ENCODE peak calls at places on chromosomes 6 and 20, in ten cellular contexts. S, Q, F, X, L, N, H, P, B and T are unnamed samples. For H3K27me3 and H3K4me1, the result is how much of the 10 kb centered on the place peaks cover.

GRCh38 chr20:2335096-2335495 is 39.3 kb downstream of the TGM3 start:
- DNase-seq in S (no peak), Q (no peak), F (no peak), X (no peak), L (no peak), N (peak), H (peak), P (no peak), B (no peak), T (no peak)

GRCh38 chr6:44706011-44706410 is 318.5 kb downstream of the CDC5L start:
- DNase-seq in S (no peak), Q (no peak), F (no peak), X (no peak), L (no peak), N (no peak), H (no peak), P (no peak), B (no peak), T (no peak)

GRCh38 chr20:12306107-12306506 is 388.4 kb downstream of the BTBD3 start:
- DNase-seq in S (no peak), Q (no peak), F (no peak), X (no peak), L (no peak), N (no peak), H (no peak), P (no peak), B (peak), T (no peak)

GRCh38 chr6:130839379-130839778 is 12.2 kb downstream of the SMLR1 start:
- DNase-seq in S (no peak), Q (no peak), F (no peak), X (no peak), L (no peak), N (no peak), H (no peak), P (no peak), B (no peak), T (no peak)

GRCh38 chr20:40741507-40742106 is 52.6 kb upstream of the MAFB start:
- DNase-seq in S (no peak), Q (peak), F (peak), X (peak), L (no peak), N (peak), H (peak), P (peak), B (peak), T (peak)

GRCh38 chr6:170221052-170221752 is 69.7 kb downstream of the DLL1 start:
- DNase-seq in S (peak), Q (no peak), F (no peak), X (no peak), L (no peak), N (no peak), H (peak), P (no peak), B (no peak), T (no peak)

GRCh38 chr6:9398794-9399373 is 963.5 kb upstream of the SLC35B3 start:
- DNase-seq in S (peak), Q (no peak), F (no peak), X (no peak), L (peak), N (no peak), H (peak), P (no peak), B (peak), T (no peak)

GRCh38 chr20:18983796-18984195 is 170.2 kb downstream of the SCP2D1 start:
- DNase-seq in S (no peak), Q (peak), F (no peak), X (no peak), L (no peak), N (peak), H (no peak), P (no peak), B (no peak), T (no peak)

GRCh38 chr6:41901882-41902519 is 6.8 kb upstream of the USP49 start:
- DNase-seq in S (no peak), Q (peak), F (no peak), X (peak), L (no peak), N (no peak), H (peak), P (no peak), B (peak), T (no peak)

GRCh38 chr6:40343887-40344565 is 243.1 kb downstream of the LRFN2 start:
- DNase-seq in S (peak), Q (no peak), F (no peak), X (no peak), L (no peak), N (peak), H (no peak), P (no peak), B (no peak), T (no peak)

GRCh38 chr6:124400600-124400999 is 561.6 kb upstream of the RNF217 start:
- DNase-seq in S (no peak), Q (no peak), F (no peak), X (no peak), L (no peak), N (no peak), H (no peak), P (no peak), B (no peak), T (no peak)

GRCh38 chr6:109052852-109053251 is 41.8 kb downstream of the SESN1 start:
- DNase-seq in S (no peak), Q (no peak), F (no peak), X (no peak), L (no peak), N (no peak), H (no peak), P (no peak), B (no peak), T (no peak)

GRCh38 chr6:44110005-44110681 is 17.1 kb downstream of the MRPL14 start:
- DNase-seq in S (no peak), Q (no peak), F (no peak), X (no peak), L (no peak), N (no peak), H (no peak), P (no peak), B (no peak), T (no peak)

GRCh38 chr6:5772634-5773230 is 234.0 kb downstream of the NRN1 start:
- DNase-seq in S (no peak), Q (peak), F (no peak), X (no peak), L (no peak), N (no peak), H (no peak), P (no peak), B (no peak), T (no peak)

GRCh38 chr6:33632603-33633039 is 11.5 kb downstream of the ITPR3 start:
- DNase-seq in S (peak), Q (peak), F (no peak), X (peak), L (peak), N (no peak), H (peak), P (peak), B (peak), T (no peak)

GRCh38 chr6:28354688-28355554 is 5.2 kb downstream of the ZKSCAN3 start:
- DNase-seq in S (no peak), Q (no peak), F (no peak), X (no peak), L (no peak), N (no peak), H (no peak), P (no peak), B (no peak), T (no peak)

GRCh38 chr6:28353981-28354676 is 4.4 kb downstream of the ZKSCAN3 start:
- DNase-seq in S (peak), Q (peak), F (peak), X (no peak), L (peak), N (no peak), H (peak), P (peak), B (peak), T (peak)

GRCh38 chr6:28351087-28351486 is 1.3 kb downstream of the ZKSCAN3 start:
- DNase-seq in S (no peak), Q (no peak), F (no peak), X (no peak), L (no peak), N (no peak), H (no peak), P (no peak), B (no peak), T (no peak)

GRCh38 chr6:28351493-28351925 is 1.8 kb downstream of the ZKSCAN3 start:
- DNase-seq in S (no peak), Q (no peak), F (no peak), X (no peak), L (no peak), N (no peak), H (no peak), P (no peak), B (no peak), T (no peak)

DNA sequence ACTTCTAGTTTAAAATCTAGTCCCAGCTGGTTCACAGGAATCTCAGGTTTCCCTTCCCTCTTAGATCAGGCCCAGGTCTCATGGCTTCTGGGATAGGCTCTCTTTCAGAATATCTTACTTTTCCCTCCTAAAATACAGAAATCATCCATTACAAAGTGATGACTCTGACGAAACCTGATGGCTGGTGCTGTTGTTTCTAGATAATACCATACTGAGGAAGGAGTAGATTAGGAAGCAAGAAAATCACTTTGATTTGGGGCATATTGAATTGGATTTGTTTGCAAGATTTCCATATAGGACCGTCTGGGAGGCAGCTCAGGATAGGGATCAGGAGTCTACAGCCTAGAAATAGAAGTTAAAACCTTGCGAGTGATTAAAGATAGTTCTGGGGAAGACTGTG is 3.6 kb downstream of the ZKSCAN3 start:
- DNase-seq in S (no peak), Q (peak), F (no peak), X (no peak), L (no peak), N (no peak), H (no peak), P (no peak), B (no peak), T (no peak)
- TF ChIP-seq CTCF in S (no peak), Q (no peak), F (no peak), X (no peak), L (no peak), N (no peak), H (no peak), P (no peak), B (no peak), T (no peak)

DNA sequence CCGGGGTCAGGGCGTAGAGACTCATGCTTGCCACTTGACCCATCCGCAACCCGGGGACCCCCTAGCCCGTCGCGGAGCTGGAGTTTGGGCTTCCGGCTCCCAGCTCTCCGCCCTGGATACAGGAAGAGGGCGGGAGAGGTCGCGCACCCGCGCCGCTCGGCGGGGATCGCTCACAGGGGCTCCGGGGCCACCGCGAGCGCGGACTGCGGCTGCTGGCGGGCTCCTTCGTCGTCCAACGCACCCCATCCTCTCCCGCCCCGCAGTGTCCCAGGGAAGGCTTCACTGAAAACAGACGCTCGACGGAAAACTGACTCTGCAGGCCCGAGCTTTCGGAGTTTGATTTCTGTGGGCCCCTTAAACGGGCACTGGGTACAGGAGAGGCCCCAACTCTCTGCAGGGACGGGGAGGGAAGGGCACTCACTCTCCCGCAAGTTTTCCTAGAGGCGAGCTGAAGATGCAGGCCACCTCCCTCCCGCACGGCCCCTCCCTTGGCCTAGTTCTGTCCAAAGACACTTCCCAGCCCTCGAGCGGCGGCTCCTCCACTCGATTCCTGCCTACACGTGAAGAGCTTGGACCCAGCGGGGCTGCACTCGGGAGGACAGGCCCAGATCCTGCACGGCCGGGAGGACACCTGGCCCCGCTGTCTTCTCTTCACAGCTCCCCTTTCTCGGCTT is 5.3 kb downstream of the OLIG3 start:
- DNase-seq in S (no peak), Q (no peak), F (no peak), X (no peak), L (no peak), N (no peak), H (no peak), P (no peak), B (no peak), T (no peak)
- H3K27me3 ChIP-seq in S (half or more), Q (under half), F (under half), X (half or more), L (under half), N (under half), H (half or more), P (under half), B (half or more), T (half or more)

GRCh38 chr6:148497717-148498116 is 155.1 kb downstream of the SASH1 start:
- DNase-seq in S (no peak), Q (no peak), F (no peak), X (no peak), L (no peak), N (no peak), H (no peak), P (no peak), B (no peak), T (peak)

GRCh38 chr6:148495029-148495428 is 152.4 kb downstream of the SASH1 start:
- DNase-seq in S (no peak), Q (no peak), F (no peak), X (no peak), L (no peak), N (no peak), H (no peak), P (no peak), B (no peak), T (no peak)

GRCh38 chr6:148494226-148494625 is 151.6 kb downstream of the SASH1 start:
- DNase-seq in S (peak), Q (no peak), F (no peak), X (no peak), L (no peak), N (no peak), H (no peak), P (no peak), B (no peak), T (no peak)

GRCh38 chr6:148500402-148500801 is 157.8 kb downstream of the SASH1 start:
- DNase-seq in S (no peak), Q (no peak), F (no peak), X (no peak), L (no peak), N (no peak), H (no peak), P (no peak), B (no peak), T (no peak)

GRCh38 chr6:148497256-148497655 is 154.6 kb downstream of the SASH1 start:
- DNase-seq in S (peak), Q (no peak), F (no peak), X (no peak), L (no peak), N (no peak), H (no peak), P (no peak), B (peak), T (no peak)
- H3K4me1 ChIP-seq in S (half or more), Q (under half), F (under half), X (under half), L (under half), N (half or more), H (under half), P (under half), B (under half), T (under half)

GRCh38 chr6:90397929-90398674 is 101.5 kb upstream of the BACH2 start:
- DNase-seq in S (no peak), Q (peak), F (peak), X (no peak), L (no peak), N (no peak), H (no peak), P (no peak), B (no peak), T (peak)
- TF ChIP-seq CTCF in S (no peak), Q (no peak), F (no peak), X (no peak), L (no peak), N (no peak), H (no peak), P (no peak), B (no peak), T (no peak)

DNA sequence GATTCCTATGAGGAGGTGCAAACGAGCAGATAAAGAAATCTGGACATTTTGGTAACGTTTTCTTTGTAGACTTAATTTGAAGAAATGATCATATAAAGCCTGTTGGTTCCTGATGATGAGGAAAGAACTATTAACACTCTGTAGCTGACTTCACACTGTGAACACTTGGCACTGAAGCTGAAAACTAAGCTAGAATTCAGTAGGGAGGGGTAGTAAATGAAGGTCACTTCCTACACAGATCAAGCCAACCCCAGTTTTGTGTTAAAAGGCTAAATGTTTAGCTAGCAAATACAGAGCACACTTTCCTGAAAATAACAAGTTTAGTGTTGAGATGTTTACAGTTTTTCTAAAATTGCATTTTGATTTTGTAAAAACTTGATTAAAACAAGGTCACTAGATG is 296.2 kb upstream of the PRDM1 start:
- DNase-seq in S (no peak), Q (no peak), F (no peak), X (no peak), L (no peak), N (no peak), H (no peak), P (no peak), B (no peak), T (no peak)
- H3K27me3 ChIP-seq in S (under half), Q (under half), F (under half), X (under half), L (under half), N (under half), H (under half), P (under half), B (under half), T (under half)

DNA sequence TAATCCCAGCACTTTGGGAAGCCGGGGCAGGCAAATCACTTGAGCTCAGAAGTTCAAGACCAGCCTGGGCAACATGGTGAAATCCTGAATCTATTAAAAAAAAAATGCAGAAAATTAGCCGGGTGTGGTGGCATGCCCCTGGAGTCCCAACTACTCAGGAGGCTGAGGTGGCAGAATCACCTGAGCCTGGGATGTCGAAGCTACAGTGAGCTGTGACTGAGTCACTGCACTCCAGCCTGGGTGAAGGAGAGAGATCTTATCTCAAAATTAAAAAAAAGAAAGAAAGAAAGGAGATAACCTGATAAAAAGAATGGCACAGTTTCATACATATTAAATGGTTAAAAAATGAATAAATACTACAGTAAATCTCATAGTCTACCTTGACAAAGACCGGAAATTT is 123.6 kb upstream of the TNFAIP3 start:
- DNase-seq in S (no peak), Q (peak), F (peak), X (no peak), L (no peak), N (no peak), H (no peak), P (no peak), B (no peak), T (peak)
- H3K4me1 ChIP-seq in S (under half), Q (under half), F (under half), X (under half), L (under half), N (under half), H (under half), P (under half), B (under half), T (under half)

DNA sequence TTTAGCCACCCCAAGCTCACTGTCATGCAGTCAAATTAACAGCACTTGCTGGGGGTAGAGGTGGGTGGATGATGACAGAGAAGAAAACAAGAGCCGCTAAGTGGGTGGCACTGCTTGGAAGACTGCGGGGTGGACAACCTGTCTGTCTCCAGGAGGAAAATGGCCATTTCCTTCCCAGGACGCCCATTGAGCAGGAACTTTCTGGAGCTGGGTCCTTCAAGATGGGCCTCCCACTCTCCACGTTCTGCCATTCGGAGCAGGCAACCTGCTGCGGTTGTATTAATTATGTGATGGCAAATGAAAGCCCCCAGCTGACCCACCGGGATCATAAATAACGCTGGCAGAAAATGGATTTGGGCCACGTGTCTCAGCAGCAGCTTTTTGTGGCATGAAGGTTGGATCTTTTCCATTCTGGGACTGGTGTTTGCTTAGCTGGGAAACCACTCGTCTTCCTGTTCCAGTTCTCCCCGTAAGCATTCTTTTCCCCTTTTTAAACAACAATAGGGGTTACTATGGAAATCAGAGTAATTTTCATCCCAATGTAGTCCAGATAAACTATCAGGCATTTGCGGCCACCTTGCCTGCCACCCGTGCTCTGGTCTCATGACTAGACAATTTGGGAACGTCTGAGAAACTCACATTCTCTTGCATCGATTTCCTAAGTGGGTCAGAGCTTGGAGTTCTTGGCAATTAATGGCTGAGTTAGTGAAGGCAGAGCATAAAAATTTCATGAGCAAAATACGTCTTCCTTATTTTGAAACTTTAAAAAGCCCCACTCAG is 215.5 kb downstream of the ANKRD60 start:
- DNase-seq in S (no peak), Q (no peak), F (no peak), X (no peak), L (no peak), N (no peak), H (no peak), P (no peak), B (no peak), T (no peak)
- TF ChIP-seq CTCF in S (no peak), Q (no peak), F (no peak), X (no peak), L (no peak), N (no peak), H (no peak), P (no peak), B (no peak), T (no peak)

GRCh38 chr6:82573200-82573972 is 209.8 kb downstream of the TPBG start:
- DNase-seq in S (no peak), Q (no peak), F (no peak), X (no peak), L (no peak), N (no peak), H (no peak), P (no peak), B (no peak), T (no peak)
- H3K27me3 ChIP-seq in S (under half), Q (under half), F (under half), X (under half), L (under half), N (under half), H (under half), P (under half), B (under half), T (under half)